ENCODE peak calls at places on chromosomes 2 and 18, in nine cellular contexts. One of them, this sample, is unnamed.

GRCh38 chr18:48488388-48488850 is 50.4 kb upstream of the CTIF start:
- DNase-seq in CD8-positive, alpha-beta T cell: no peak
- DNase-seq in GM12865: no peak
- DNase-seq in HFFc6: peak; percentile 88
- DNase-seq in mammary epithelial cell: peak; percentile 73
- DNase-seq in lower lobe of right lung: peak; percentile 75
- DNase-seq in right atrium auricular region: peak; percentile 93
- DNase-seq in kidney epithelial cell: peak; percentile 90
- DNase-seq in cardiac fibroblast: peak; percentile 95
- DNase-seq in this sample: no peak

GRCh38 chr2:64773461-64774118 is 119.9 kb upstream of the SERTAD2 start:
- DNase-seq in cardiac fibroblast: no peak
- DNase-seq in GM12865: no peak
- DNase-seq in kidney epithelial cell: no peak
- DNase-seq in HFFc6: no peak
- DNase-seq in lower lobe of right lung: no peak
- DNase-seq in mammary epithelial cell: no peak
- DNase-seq in CD8-positive, alpha-beta T cell: no peak
- DNase-seq in right atrium auricular region: no peak
- DNase-seq in this sample: no peak

GRCh38 chr2:17628349-17629261 is 88.1 kb downstream of the VSNL1 start:
- DNase-seq in CD8-positive, alpha-beta T cell: no peak
- DNase-seq in cardiac fibroblast: no peak
- DNase-seq in right atrium auricular region: no peak
- DNase-seq in mammary epithelial cell: peak; percentile 44
- DNase-seq in kidney epithelial cell: no peak
- DNase-seq in HFFc6: no peak
- DNase-seq in GM12865: peak; percentile 24
- DNase-seq in lower lobe of right lung: no peak
- DNase-seq in this sample: no peak

GRCh38 chr18:50079571-50080295 is 115.2 kb downstream of the MYO5B start:
- DNase-seq in CD8-positive, alpha-beta T cell: no peak
- DNase-seq in kidney epithelial cell: no peak
- DNase-seq in lower lobe of right lung: peak; percentile 57
- DNase-seq in cardiac fibroblast: no peak
- DNase-seq in HFFc6: no peak
- DNase-seq in right atrium auricular region: no peak
- DNase-seq in mammary epithelial cell: no peak
- DNase-seq in GM12865: no peak
- DNase-seq in this sample: no peak

GRCh38 chr2:213306320-213306942 is 22.2 kb downstream of the SPAG16 start:
- DNase-seq in CD8-positive, alpha-beta T cell: no peak
- DNase-seq in right atrium auricular region: no peak
- DNase-seq in cardiac fibroblast: peak; percentile 76
- DNase-seq in HFFc6: peak; percentile 63
- DNase-seq in GM12865: no peak
- DNase-seq in lower lobe of right lung: no peak
- DNase-seq in kidney epithelial cell: no peak
- DNase-seq in mammary epithelial cell: peak; percentile 52
- DNase-seq in this sample: no peak

GRCh38 chr18:5457467-5457957 is 86.3 kb downstream of the EPB41L3 start:
- DNase-seq in lower lobe of right lung: no peak
- DNase-seq in cardiac fibroblast: no peak
- DNase-seq in right atrium auricular region: no peak
- DNase-seq in mammary epithelial cell: no peak
- DNase-seq in HFFc6: no peak
- DNase-seq in CD8-positive, alpha-beta T cell: no peak
- DNase-seq in GM12865: no peak
- DNase-seq in kidney epithelial cell: no peak
- DNase-seq in this sample: no peak

GRCh38 chr2:43132523-43133301 is 93.7 kb downstream of the ZFP36L2 start:
- DNase-seq in cardiac fibroblast: no peak
- DNase-seq in right atrium auricular region: no peak
- DNase-seq in lower lobe of right lung: no peak
- DNase-seq in mammary epithelial cell: no peak
- DNase-seq in CD8-positive, alpha-beta T cell: peak; percentile 76
- DNase-seq in GM12865: no peak
- DNase-seq in HFFc6: no peak
- DNase-seq in kidney epithelial cell: no peak
- DNase-seq in this sample: peak; percentile 63

GRCh38 chr2:28251337-28251736 is 141.3 kb upstream of the FOSL2 start:
- DNase-seq in right atrium auricular region: no peak
- DNase-seq in HFFc6: no peak
- DNase-seq in cardiac fibroblast: no peak
- DNase-seq in GM12865: peak; percentile 37
- DNase-seq in mammary epithelial cell: no peak
- DNase-seq in CD8-positive, alpha-beta T cell: no peak
- DNase-seq in kidney epithelial cell: no peak
- DNase-seq in lower lobe of right lung: no peak
- DNase-seq in this sample: no peak

GRCh38 chr2:47695800-47696477 is 87.0 kb upstream of the MSH6 start:
- DNase-seq in mammary epithelial cell: no peak
- DNase-seq in HFFc6: no peak
- DNase-seq in cardiac fibroblast: no peak
- DNase-seq in GM12865: no peak
- DNase-seq in CD8-positive, alpha-beta T cell: no peak
- DNase-seq in lower lobe of right lung: no peak
- DNase-seq in right atrium auricular region: no peak
- DNase-seq in kidney epithelial cell: no peak
- DNase-seq in this sample: no peak

GRCh38 chr2:113791697-113792590 is 35.5 kb upstream of the SLC35F5 start:
- DNase-seq in cardiac fibroblast: no peak
- DNase-seq in CD8-positive, alpha-beta T cell: no peak
- DNase-seq in mammary epithelial cell: peak; percentile 47
- DNase-seq in HFFc6: peak; percentile 64
- DNase-seq in lower lobe of right lung: no peak
- DNase-seq in right atrium auricular region: no peak
- DNase-seq in GM12865: peak; percentile 69
- DNase-seq in kidney epithelial cell: peak; percentile 97
- DNase-seq in this sample: peak; percentile 43

GRCh38 chr2:29262681-29263260 is 147.6 kb downstream of the CLIP4 start:
- DNase-seq in right atrium auricular region: no peak
- DNase-seq in HFFc6: no peak
- DNase-seq in kidney epithelial cell: no peak
- DNase-seq in CD8-positive, alpha-beta T cell: no peak
- DNase-seq in lower lobe of right lung: no peak
- DNase-seq in GM12865: no peak
- DNase-seq in mammary epithelial cell: peak; percentile 64
- DNase-seq in cardiac fibroblast: no peak
- DNase-seq in this sample: no peak

GRCh38 chr2:197500503-197501179 is 462 bp downstream of the HSPE1 start:
- DNase-seq in right atrium auricular region: no peak
- DNase-seq in GM12865: peak; percentile 11
- DNase-seq in HFFc6: no peak
- DNase-seq in mammary epithelial cell: peak; percentile 18
- DNase-seq in CD8-positive, alpha-beta T cell: no peak
- DNase-seq in lower lobe of right lung: no peak
- DNase-seq in cardiac fibroblast: peak; percentile 24
- DNase-seq in kidney epithelial cell: no peak
- DNase-seq in this sample: no peak

GRCh38 chr2:168884990-168885389 is 5.2 kb downstream of the SPC25 start:
- DNase-seq in CD8-positive, alpha-beta T cell: no peak
- DNase-seq in GM12865: no peak
- DNase-seq in lower lobe of right lung: no peak
- DNase-seq in cardiac fibroblast: peak; percentile 39
- DNase-seq in kidney epithelial cell: peak; percentile 14
- DNase-seq in HFFc6: peak; percentile 41
- DNase-seq in mammary epithelial cell: peak; percentile 86
- DNase-seq in right atrium auricular region: no peak
- DNase-seq in this sample: no peak

GRCh38 chr18:38940863-38941531 is 1375.4 kb upstream of the CELF4 start:
- DNase-seq in GM12865: peak; percentile 94
- DNase-seq in CD8-positive, alpha-beta T cell: peak; percentile 64
- DNase-seq in right atrium auricular region: no peak
- DNase-seq in kidney epithelial cell: peak; percentile 96
- DNase-seq in HFFc6: peak; percentile 0
- DNase-seq in lower lobe of right lung: no peak
- DNase-seq in cardiac fibroblast: peak; percentile 62
- DNase-seq in mammary epithelial cell: peak; percentile 98
- DNase-seq in this sample: peak; percentile 53

GRCh38 chr18:76801567-76802505 is 20.5 kb upstream of the ZNF236 start:
- DNase-seq in cardiac fibroblast: peak; percentile 53
- DNase-seq in kidney epithelial cell: no peak
- DNase-seq in mammary epithelial cell: peak; percentile 55
- DNase-seq in lower lobe of right lung: peak; percentile 75
- DNase-seq in right atrium auricular region: no peak
- DNase-seq in CD8-positive, alpha-beta T cell: peak; percentile 67
- DNase-seq in HFFc6: no peak
- DNase-seq in GM12865: peak; percentile 72
- DNase-seq in this sample: peak; percentile 91
- TF ChIP-seq CTCF in cardiac fibroblast: peak; percentile 55
- TF ChIP-seq CTCF in kidney epithelial cell: peak; percentile 67
- TF ChIP-seq CTCF in mammary epithelial cell: peak; percentile 91
- TF ChIP-seq CTCF in lower lobe of right lung: peak; percentile 92
- TF ChIP-seq CTCF in right atrium auricular region: peak; percentile 90
- TF ChIP-seq CTCF in CD8-positive, alpha-beta T cell: peak; percentile 74
- TF ChIP-seq CTCF in HFFc6: peak; percentile 88
- TF ChIP-seq CTCF in GM12865: peak; percentile 94
- TF ChIP-seq CTCF in this sample: peak; percentile 90

GRCh38 chr2:79039944-79040343 is 14.4 kb downstream of the REG3G start:
- DNase-seq in HFFc6: no peak
- DNase-seq in GM12865: no peak
- DNase-seq in kidney epithelial cell: no peak
- DNase-seq in mammary epithelial cell: no peak
- DNase-seq in CD8-positive, alpha-beta T cell: no peak
- DNase-seq in cardiac fibroblast: no peak
- DNase-seq in right atrium auricular region: no peak
- DNase-seq in lower lobe of right lung: no peak
- DNase-seq in this sample: no peak

DNA sequence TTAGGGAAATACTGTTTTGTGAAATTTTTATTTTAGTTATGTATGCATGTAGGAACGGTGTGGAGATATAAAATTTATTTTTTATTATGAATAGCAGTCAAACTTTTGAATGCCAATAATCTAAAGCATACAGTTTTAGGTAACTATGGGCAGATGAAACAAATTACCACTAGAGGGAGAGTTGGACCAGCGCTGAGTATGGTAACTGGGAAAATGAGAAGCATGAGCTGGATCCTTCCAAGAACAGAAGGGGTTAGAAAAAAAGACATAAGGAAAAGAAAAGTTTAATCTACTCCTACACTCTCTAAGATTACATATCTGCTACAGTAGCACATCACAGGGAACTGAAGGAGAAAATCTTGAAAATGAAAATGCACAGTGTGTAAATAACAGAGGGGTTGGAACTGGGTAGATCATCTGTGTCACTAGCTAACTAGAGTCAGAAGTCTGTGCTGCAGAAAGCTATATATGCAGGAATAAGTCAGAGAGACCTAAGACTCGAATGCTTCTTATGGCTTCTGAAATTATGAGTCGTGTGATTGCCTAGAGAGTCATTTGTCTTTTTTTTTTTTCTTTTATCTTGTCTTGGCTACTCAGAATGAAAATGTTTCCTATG is 15.6 kb downstream of the REG3G start:
- DNase-seq in CD8-positive, alpha-beta T cell: no peak
- DNase-seq in lower lobe of right lung: no peak
- DNase-seq in cardiac fibroblast: no peak
- DNase-seq in HFFc6: no peak
- DNase-seq in right atrium auricular region: no peak
- DNase-seq in kidney epithelial cell: no peak
- DNase-seq in mammary epithelial cell: no peak
- DNase-seq in GM12865: no peak
- DNase-seq in this sample: no peak
- TF ChIP-seq CTCF in CD8-positive, alpha-beta T cell: no peak
- TF ChIP-seq CTCF in lower lobe of right lung: peak; percentile 31
- TF ChIP-seq CTCF in cardiac fibroblast: no peak
- TF ChIP-seq CTCF in HFFc6: peak; percentile 54
- TF ChIP-seq CTCF in right atrium auricular region: no peak
- TF ChIP-seq CTCF in kidney epithelial cell: peak; percentile 58
- TF ChIP-seq CTCF in mammary epithelial cell: peak; percentile 10
- TF ChIP-seq CTCF in GM12865: peak; percentile 32
- TF ChIP-seq CTCF in this sample: no peak

GRCh38 chr2:100919316-100919715 is 82.8 kb upstream of the RPL31 start:
- DNase-seq in right atrium auricular region: no peak
- DNase-seq in mammary epithelial cell: no peak
- DNase-seq in cardiac fibroblast: no peak
- DNase-seq in GM12865: no peak
- DNase-seq in CD8-positive, alpha-beta T cell: no peak
- DNase-seq in kidney epithelial cell: no peak
- DNase-seq in lower lobe of right lung: no peak
- DNase-seq in HFFc6: no peak
- DNase-seq in this sample: peak; percentile 38
- TF ChIP-seq CTCF in right atrium auricular region: no peak
- TF ChIP-seq CTCF in mammary epithelial cell: peak; percentile 24
- TF ChIP-seq CTCF in cardiac fibroblast: peak; percentile 49
- TF ChIP-seq CTCF in GM12865: peak; percentile 66
- TF ChIP-seq CTCF in CD8-positive, alpha-beta T cell: peak; percentile 46
- TF ChIP-seq CTCF in kidney epithelial cell: peak; percentile 56
- TF ChIP-seq CTCF in lower lobe of right lung: peak; percentile 16
- TF ChIP-seq CTCF in HFFc6: peak; percentile 60
- TF ChIP-seq CTCF in this sample: no peak

DNA sequence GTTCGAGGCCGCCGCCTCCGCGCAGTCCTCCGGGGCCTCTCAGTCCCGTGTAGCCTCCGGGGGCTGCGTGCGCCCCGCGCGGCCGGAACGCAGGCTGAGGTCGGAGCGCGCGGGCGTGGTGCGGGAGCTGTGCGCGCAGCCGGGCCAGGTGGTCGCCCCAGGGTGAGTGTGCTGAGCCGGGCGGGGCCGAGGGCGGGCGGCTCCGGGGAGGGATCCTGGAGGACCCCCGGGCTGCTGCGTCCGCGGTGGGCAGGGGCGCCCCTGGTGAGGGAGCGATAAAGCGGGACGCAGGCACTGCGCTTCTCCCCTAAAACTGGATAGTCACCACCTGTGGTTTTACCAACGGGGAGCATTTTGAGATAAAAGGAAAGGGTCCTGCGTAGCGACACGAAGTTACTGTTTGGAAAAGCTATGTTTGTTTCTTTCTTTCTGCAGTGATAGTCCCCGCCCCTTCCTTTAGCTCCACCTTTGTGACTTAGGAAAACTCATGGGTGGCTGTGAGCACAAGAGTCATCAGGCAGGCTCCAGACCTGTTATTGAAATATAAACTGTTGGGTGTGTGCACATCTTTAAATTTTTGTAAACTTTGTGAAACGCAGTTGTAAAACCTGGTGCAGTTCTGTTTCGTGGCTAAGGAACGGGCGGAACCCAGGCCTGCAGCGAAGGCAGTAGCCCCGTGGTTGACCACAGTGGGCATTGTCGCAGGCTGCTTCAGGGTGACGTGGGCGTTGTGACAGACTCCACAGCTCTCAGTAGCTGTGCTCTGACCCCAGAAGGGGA is 687 bp downstream of the CTDP1 start:
- DNase-seq in CD8-positive, alpha-beta T cell: peak; percentile 50
- DNase-seq in GM12865: peak; percentile 41
- DNase-seq in right atrium auricular region: no peak
- DNase-seq in mammary epithelial cell: peak; percentile 44
- DNase-seq in HFFc6: peak; percentile 38
- DNase-seq in kidney epithelial cell: no peak
- DNase-seq in cardiac fibroblast: peak; percentile 63
- DNase-seq in lower lobe of right lung: peak; percentile 63
- DNase-seq in this sample: peak; percentile 51
- TF ChIP-seq CTCF in CD8-positive, alpha-beta T cell: no peak
- TF ChIP-seq CTCF in GM12865: no peak
- TF ChIP-seq CTCF in right atrium auricular region: no peak
- TF ChIP-seq CTCF in mammary epithelial cell: peak; percentile 15
- TF ChIP-seq CTCF in HFFc6: peak; percentile 33
- TF ChIP-seq CTCF in kidney epithelial cell: no peak
- TF ChIP-seq CTCF in cardiac fibroblast: no peak
- TF ChIP-seq CTCF in lower lobe of right lung: no peak
- TF ChIP-seq CTCF in this sample: no peak